ENCODE peak calls at places on chromosomes 1 and 21, in ten cellular contexts. S is IMR-90, R is body of pancreas, Y is thyroid gland, G is stomach, W is tibial nerve, A is suprapubic skin, T is sigmoid colon, P is ovary, Z is right lobe of liver. O is an unnamed sample.

GRCh38 chr1:1573843-1574720 is 581 bp downstream of the SSU72 start:
- DNase-seq in A (no peak), G (no peak), R (peak), W (no peak), S (peak), T (peak), Y (peak), P (no peak), Z (peak), O (peak)

GRCh38 chr1:29912413-29912812 is 676.1 kb downstream of the PTPRU start:
- DNase-seq in Y (no peak), G (no peak), R (no peak), P (no peak), W (no peak), S (peak), Z (no peak), T (peak), A (no peak), O (no peak)

GRCh38 chr21:36194024-36194423 is 37.4 kb downstream of the DOP1B start:
- DNase-seq in Y (peak), R (no peak), W (no peak), T (no peak), G (peak), A (no peak), P (no peak), Z (no peak), S (no peak), O (no peak)

GRCh38 chr1:115069186-115069585 is 20.1 kb downstream of the TSPAN2 start:
- DNase-seq in G (no peak), Y (peak), P (no peak), Z (no peak), T (peak), R (no peak), A (no peak), W (no peak), S (peak), O (no peak)

GRCh38 chr1:99970713-99971255 is 988 bp downstream of the SLC35A3 start:
- DNase-seq in S (no peak), W (no peak), T (no peak), R (no peak), A (no peak), Y (no peak), P (no peak), Z (no peak), G (peak), O (no peak)

GRCh38 chr1:21623411-21623961 is 45.7 kb downstream of the RAP1GAP start:
- DNase-seq in S (no peak), T (no peak), G (peak), P (no peak), Y (peak), Z (peak), A (no peak), W (no peak), R (peak), O (peak)

GRCh38 chr1:1059494-1060280 is 14.4 kb downstream of the RNF223 start:
- DNase-seq in G (peak), R (peak), P (peak), S (peak), Y (peak), W (peak), Z (peak), T (peak), A (no peak), O (peak)

GRCh38 chr1:1024421-1025415 is 4.8 kb downstream of the AGRN start:
- DNase-seq in S (no peak), G (peak), T (no peak), Y (peak), R (peak), P (no peak), W (no peak), A (no peak), Z (no peak), O (peak)

GRCh38 chr1:215418876-215419442 is 148.1 kb upstream of the KCTD3 start:
- DNase-seq in P (no peak), G (no peak), S (no peak), R (no peak), T (no peak), Z (no peak), W (no peak), Y (no peak), A (no peak), O (no peak)

GRCh38 chr1:179384027-179384426 is 18.3 kb downstream of the AXDND1 start:
- DNase-seq in Y (no peak), W (no peak), S (no peak), R (no peak), A (no peak), G (no peak), T (no peak), Z (no peak), P (no peak), O (no peak)

GRCh38 chr1:179929955-179930798 is 24.4 kb upstream of the CEP350 start:
- DNase-seq in G (no peak), P (no peak), Z (no peak), W (no peak), T (no peak), Y (no peak), S (no peak), R (no peak), A (no peak), O (no peak)

GRCh38 chr1:2300851-2301606 is 72.9 kb downstream of the SKI start:
- DNase-seq in Y (peak), T (peak), S (peak), R (peak), W (peak), A (no peak), Z (no peak), P (no peak), G (peak), O (no peak)

GRCh38 chr1:63143482-63143881 is 178.9 kb upstream of the FOXD3 start:
- DNase-seq in S (no peak), Z (no peak), W (no peak), A (no peak), Y (no peak), P (no peak), T (no peak), G (no peak), R (no peak), O (no peak)

GRCh38 chr21:33078907-33079582 is 9.1 kb downstream of the OLIG1 start:
- DNase-seq in R (peak), P (no peak), S (peak), Z (no peak), Y (no peak), G (no peak), A (no peak), W (no peak), T (no peak), O (peak)

GRCh38 chr1:198304431-198304830 is 147.6 kb downstream of the NEK7 start:
- DNase-seq in Y (no peak), G (no peak), P (no peak), T (no peak), W (no peak), A (no peak), S (no peak), Z (no peak), R (no peak), O (no peak)

GRCh38 chr1:10057305-10057704 is 24.5 kb downstream of the UBE4B start:
- DNase-seq in W (no peak), P (no peak), Y (peak), R (peak), G (no peak), S (peak), T (peak), Z (no peak), A (no peak), O (no peak)

GRCh38 chr1:15475737-15476314 is at the start of gene CELA2B:
- DNase-seq in Y (no peak), S (no peak), Z (no peak), W (no peak), G (no peak), R (no peak), T (no peak), P (no peak), A (no peak), O (no peak)

GRCh38 chr21:30680586-30680985 is 37.9 kb downstream of the KRTAP20-3 start:
- DNase-seq in Y (no peak), A (no peak), Z (no peak), G (no peak), T (no peak), P (no peak), R (no peak), S (no peak), W (no peak), O (no peak)

GRCh38 chr1:116474921-116475849 is 95.6 kb downstream of the CD58 start:
- DNase-seq in G (peak), T (no peak), Z (no peak), S (no peak), R (peak), Y (no peak), P (no peak), A (no peak), W (no peak), O (no peak)

GRCh38 chr21:44485254-44485793 is 30.0 kb downstream of the LRRC3 start:
- DNase-seq in Y (no peak), P (peak), Z (peak), G (no peak), R (no peak), A (no peak), T (no peak), W (no peak), S (peak), O (no peak)

GRCh38 chr1:4017636-4018365 is 117.7 kb upstream of the C1orf174 start:
- DNase-seq in S (no peak), Y (no peak), R (no peak), T (no peak), A (no peak), G (no peak), Z (no peak), W (no peak), P (no peak), O (no peak)

GRCh38 chr1:31510853-31511789 is 65.2 kb upstream of the TINAGL1 start:
- DNase-seq in G (no peak), R (peak), T (no peak), S (no peak), Z (no peak), Y (no peak), W (no peak), P (no peak), A (no peak), O (peak)

GRCh38 chr1:4698911-4699310 is 44.5 kb downstream of the AJAP1 start:
- DNase-seq in T (no peak), S (no peak), Y (no peak), W (no peak), Z (no peak), A (no peak), G (no peak), R (no peak), P (no peak), O (no peak)

GRCh38 chr1:71307451-71307850 is 226.6 kb upstream of the ZRANB2 start:
- DNase-seq in G (no peak), S (peak), Z (no peak), T (no peak), Y (no peak), W (no peak), A (no peak), P (no peak), R (no peak), O (no peak)

GRCh38 chr1:3777078-3777547 is 4.6 kb downstream of the SMIM1 start:
- DNase-seq in Z (no peak), R (no peak), P (no peak), S (no peak), T (no peak), Y (peak), W (no peak), G (no peak), A (no peak), O (no peak)

GRCh38 chr1:61079276-61079897 is 3.0 kb upstream of the NFIA start:
- DNase-seq in T (no peak), R (peak), S (no peak), Y (no peak), G (no peak), W (no peak), P (no peak), A (no peak), Z (no peak), O (no peak)

GRCh38 chr1:114558548-114558947 is 22.9 kb downstream of the BCAS2 start:
- DNase-seq in R (no peak), P (no peak), Y (no peak), G (no peak), T (no peak), Z (no peak), W (no peak), S (no peak), A (no peak), O (no peak)

GRCh38 chr1:245588250-245588649 is 433.5 kb downstream of the KIF26B start:
- DNase-seq in Y (no peak), G (no peak), W (no peak), S (no peak), P (no peak), T (no peak), R (no peak), A (peak), Z (no peak), O (no peak)

GRCh38 chr1:87473203-87473661 is 144.6 kb downstream of the LMO4 start:
- DNase-seq in R (no peak), T (no peak), G (no peak), P (no peak), S (no peak), Y (no peak), Z (no peak), A (no peak), W (no peak), O (no peak)

GRCh38 chr21:14452031-14452778 is 69.3 kb upstream of the HSPA13 start:
- DNase-seq in W (no peak), R (no peak), G (no peak), P (no peak), Y (no peak), T (no peak), A (no peak), S (no peak), Z (no peak), O (no peak)

GRCh38 chr1:205568135-205568468 is 63.6 kb downstream of the CDK18 start:
- DNase-seq in Y (no peak), R (no peak), S (no peak), T (peak), G (peak), W (no peak), A (peak), Z (peak), P (no peak), O (no peak)

GRCh38 chr1:103496014-103496635 is 29.4 kb upstream of the RNPC3 start:
- DNase-seq in Y (no peak), S (peak), A (no peak), P (no peak), G (no peak), W (no peak), Z (no peak), R (no peak), T (no peak), O (no peak)

GRCh38 chr1:14570514-14570913 is 28.0 kb upstream of the KAZN start:
- DNase-seq in A (no peak), R (no peak), G (no peak), Y (no peak), T (no peak), Z (no peak), W (no peak), S (peak), P (no peak), O (no peak)

GRCh38 chr21:27426196-27426595 is 459.3 kb upstream of the ADAMTS5 start:
- DNase-seq in G (no peak), T (no peak), R (no peak), A (no peak), S (no peak), Y (no peak), Z (no peak), P (no peak), W (no peak), O (no peak)

GRCh38 chr1:24255226-24255625 is 63.9 kb upstream of the GRHL3 start:
- DNase-seq in T (no peak), Y (no peak), R (no peak), Z (no peak), S (no peak), A (no peak), W (no peak), G (no peak), P (no peak), O (no peak)

GRCh38 chr1:111615874-111616715 is 3.5 kb upstream of the RAP1A start:
- DNase-seq in S (peak), G (no peak), T (no peak), R (no peak), Y (no peak), A (no peak), W (no peak), P (no peak), Z (no peak), O (no peak)

GRCh38 chr1:43711524-43712386 is 4.4 kb downstream of the ST3GAL3 start:
- DNase-seq in T (no peak), G (no peak), Y (no peak), R (no peak), W (no peak), P (no peak), S (peak), Z (no peak), A (no peak), O (no peak)

GRCh38 chr1:170664283-170664827 is 424 bp downstream of the PRRX1 start:
- DNase-seq in T (peak), A (no peak), Y (peak), R (peak), G (no peak), P (peak), W (no peak), Z (no peak), S (peak), O (no peak)

GRCh38 chr1:44315521-44315920 is 39.5 kb downstream of the ERI3 start:
- DNase-seq in Y (peak), G (no peak), P (no peak), S (no peak), W (no peak), R (no peak), Z (no peak), T (no peak), A (no peak), O (no peak)

GRCh38 chr1:167219646-167220536 is 795 bp upstream of the POU2F1 start:
- DNase-seq in A (peak), T (peak), W (peak), S (peak), P (peak), Y (peak), G (peak), R (peak), Z (peak), O (peak)
- TF ChIP-seq POLR2A in A (no peak), T (no peak), W (no peak), S (no peak), P (peak), Y (no peak), G (peak), R (peak), Z (peak), O (peak)

GRCh38 chr1:193090865-193091264 is 14.3 kb downstream of the GLRX2 start:
- DNase-seq in Y (no peak), G (no peak), A (no peak), T (no peak), R (no peak), S (no peak), Z (no peak), P (no peak), W (no peak), O (no peak)
- TF ChIP-seq CTCF in Y (no peak), G (no peak), A (no peak), T (no peak), R (no peak), S (no peak), Z (no peak), P (no peak), W (no peak), O (no peak)

GRCh38 chr1:228152918-228153258 is 3.2 kb downstream of the GJC2 start:
- DNase-seq in T (peak), R (no peak), Y (peak), P (no peak), W (peak), Z (no peak), G (no peak), S (no peak), A (no peak), O (no peak)
- H3K27ac ChIP-seq in T (no peak), R (no peak), Y (no peak), P (peak), W (peak), Z (no peak), G (no peak), S (no peak), A (no peak), O (no peak)

GRCh38 chr1:18326171-18326950 is 154.4 kb upstream of the KLHDC7A start:
- DNase-seq in Y (no peak), Z (no peak), S (no peak), R (no peak), W (no peak), T (no peak), G (no peak), A (no peak), P (no peak), O (peak)

GRCh38 chr1:18324246-18324645 is 156.5 kb upstream of the KLHDC7A start:
- DNase-seq in P (no peak), T (no peak), Y (no peak), G (no peak), R (peak), A (no peak), W (no peak), Z (no peak), S (no peak), O (no peak)

GRCh38 chr1:18327650-18328049 is 153.1 kb upstream of the KLHDC7A start:
- DNase-seq in Z (no peak), Y (no peak), S (no peak), R (no peak), P (no peak), A (no peak), G (no peak), T (no peak), W (no peak), O (no peak)

GRCh38 chr1:18323259-18323658 is 157.5 kb upstream of the KLHDC7A start:
- DNase-seq in G (no peak), A (no peak), P (no peak), Z (no peak), W (no peak), S (no peak), Y (no peak), T (no peak), R (no peak), O (no peak)

DNA sequence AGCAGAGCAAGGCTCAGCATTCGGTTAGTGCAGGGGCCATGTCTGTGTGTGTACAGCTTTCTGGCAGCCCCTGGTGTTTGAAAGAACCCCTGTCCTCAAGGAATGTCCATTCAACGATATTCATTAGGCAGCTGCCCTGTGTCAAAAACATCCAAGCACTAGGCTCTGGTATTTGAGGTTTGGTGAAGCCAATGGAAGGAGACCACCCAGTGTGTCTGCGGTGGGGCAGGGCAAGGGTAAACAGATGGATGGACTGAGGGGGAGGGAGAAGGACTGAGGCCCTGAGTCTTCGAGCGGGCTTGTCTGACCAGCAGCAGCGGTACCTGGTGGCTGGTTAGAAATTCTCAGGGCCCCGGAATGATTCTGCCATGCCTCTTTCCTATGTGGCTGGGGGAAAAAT is 155.6 kb upstream of the KLHDC7A start:
- DNase-seq in A (no peak), T (no peak), P (no peak), Y (no peak), R (no peak), G (no peak), W (no peak), Z (no peak), S (no peak), O (no peak)
- TF ChIP-seq POLR2A in A (no peak), T (no peak), P (no peak), Y (no peak), R (no peak), G (no peak), W (no peak), Z (no peak), S (no peak), O (no peak)

GRCh38 chr1:41503507-41504125 is 19.1 kb upstream of the EDN2 start:
- DNase-seq in G (no peak), Z (no peak), R (no peak), Y (no peak), P (no peak), W (no peak), S (no peak), A (no peak), T (no peak), O (no peak)
- TF ChIP-seq CTCF in G (no peak), Z (no peak), R (no peak), Y (no peak), P (no peak), W (no peak), S (no peak), A (no peak), T (no peak), O (no peak)

DNA sequence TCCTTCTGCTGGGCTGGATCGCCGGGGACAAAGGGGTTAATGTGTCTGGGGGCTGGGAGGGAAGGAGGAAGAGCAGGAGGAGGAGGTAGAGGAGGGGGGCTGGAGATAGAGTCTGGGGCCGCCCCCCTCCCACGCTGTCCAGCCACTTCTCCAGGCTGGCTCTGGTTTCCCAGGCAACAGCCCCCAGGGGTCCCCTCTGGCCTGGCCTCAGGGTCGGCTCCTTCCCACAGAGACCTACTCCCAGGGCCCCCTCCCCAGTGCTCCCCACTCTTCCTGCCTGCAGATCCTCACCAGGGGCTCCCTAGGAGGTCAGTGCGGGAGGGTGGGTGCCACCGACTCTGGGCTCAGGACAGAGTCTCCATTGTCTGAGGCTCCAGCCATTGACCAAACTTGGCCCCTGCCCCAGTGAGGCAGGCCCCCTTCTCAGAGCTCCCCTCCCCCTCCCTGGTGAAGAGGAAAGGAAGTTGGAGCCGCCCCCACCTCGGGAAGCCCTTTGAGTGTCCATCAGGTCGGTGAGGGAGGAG is 34.1 kb downstream of the ARHGEF10L start:
- DNase-seq in W (no peak), A (no peak), Z (no peak), T (no peak), Y (no peak), R (no peak), S (no peak), P (no peak), G (no peak), O (no peak)
- H3K27ac ChIP-seq in W (peak), A (peak), Z (no peak), T (peak), Y (peak), R (peak), S (no peak), P (no peak), G (peak), O (peak)

GRCh38 chr1:157096881-157097280 is 2.7 kb downstream of the ETV3L start:
- DNase-seq in R (no peak), S (no peak), P (no peak), A (no peak), G (no peak), Z (no peak), T (peak), Y (no peak), W (no peak), O (no peak)
- TF ChIP-seq POLR2A in R (no peak), S (no peak), P (no peak), A (no peak), G (no peak), Z (no peak), T (no peak), Y (no peak), W (no peak), O (no peak)